ENCODE peak calls at places on chromosomes 16 and 17, in seven cellular contexts. One of them, this sample, is unnamed.
A peak's percentile ranks its signal among the peaks of the same experiment; 100 is the strongest.

GRCh38 chr16:13154799-13155198 is 253.4 kb downstream of the SHISA9 start:
- DNase-seq in IMR-90: no peak
- DNase-seq in Peyer's patch: no peak
- DNase-seq in DND-41: no peak
- DNase-seq in GM23338: no peak
- DNase-seq in astrocyte: no peak
- DNase-seq in psoas muscle: no peak
- DNase-seq in this sample: no peak

GRCh38 chr17:8375738-8376259 is 705 bp downstream of the KRABD2 start:
- DNase-seq in IMR-90: peak; percentile 29
- DNase-seq in Peyer's patch: no peak
- DNase-seq in DND-41: no peak
- DNase-seq in GM23338: peak; percentile 60
- DNase-seq in astrocyte: no peak
- DNase-seq in psoas muscle: no peak
- DNase-seq in this sample: no peak

GRCh38 chr16:85573696-85574641 is 39.2 kb upstream of the GSE1 start:
- DNase-seq in IMR-90: peak; percentile 78
- DNase-seq in Peyer's patch: peak; percentile 61
- DNase-seq in DND-41: no peak
- DNase-seq in GM23338: no peak
- DNase-seq in astrocyte: peak; percentile 70
- DNase-seq in psoas muscle: peak; percentile 68
- DNase-seq in this sample: no peak

GRCh38 chr17:80034977-80035686 is 540 bp downstream of the TBC1D16 start:
- DNase-seq in IMR-90: peak; percentile 43
- DNase-seq in Peyer's patch: peak; percentile 73
- DNase-seq in DND-41: peak; percentile 47
- DNase-seq in GM23338: peak; percentile 70
- DNase-seq in astrocyte: peak; percentile 29
- DNase-seq in psoas muscle: no peak
- DNase-seq in this sample: peak; percentile 46

GRCh38 chr16:59030923-59031485 is 296.9 kb upstream of the GOT2 start:
- DNase-seq in IMR-90: no peak
- DNase-seq in Peyer's patch: no peak
- DNase-seq in DND-41: no peak
- DNase-seq in GM23338: no peak
- DNase-seq in astrocyte: no peak
- DNase-seq in psoas muscle: no peak
- DNase-seq in this sample: no peak

GRCh38 chr17:58516644-58517377 is 2.4 kb upstream of the MTMR4 start:
- DNase-seq in IMR-90: no peak
- DNase-seq in Peyer's patch: peak; percentile 85
- DNase-seq in DND-41: no peak
- DNase-seq in GM23338: no peak
- DNase-seq in astrocyte: no peak
- DNase-seq in psoas muscle: no peak
- DNase-seq in this sample: no peak

GRCh38 chr16:30996324-30996999 is 11.5 kb downstream of the HSD3B7 start:
- DNase-seq in IMR-90: no peak
- DNase-seq in Peyer's patch: peak; percentile 59
- DNase-seq in DND-41: no peak
- DNase-seq in GM23338: peak; percentile 32
- DNase-seq in astrocyte: no peak
- DNase-seq in psoas muscle: no peak
- DNase-seq in this sample: peak; percentile 55

GRCh38 chr17:8696456-8696855 is 48.2 kb downstream of the CCDC42 start:
- DNase-seq in IMR-90: peak; percentile 36
- DNase-seq in Peyer's patch: no peak
- DNase-seq in DND-41: no peak
- DNase-seq in GM23338: peak; percentile 70
- DNase-seq in astrocyte: peak; percentile 55
- DNase-seq in psoas muscle: no peak
- DNase-seq in this sample: no peak

GRCh38 chr17:59840329-59840907 is 52.3 kb downstream of the TUBD1 start:
- DNase-seq in IMR-90: no peak
- DNase-seq in Peyer's patch: peak; percentile 46
- DNase-seq in DND-41: no peak
- DNase-seq in GM23338: peak; percentile 93
- DNase-seq in astrocyte: no peak
- DNase-seq in psoas muscle: no peak
- DNase-seq in this sample: no peak

GRCh38 chr16:72905581-72905980 is 142.3 kb downstream of the ZFHX3 start:
- DNase-seq in IMR-90: peak; percentile 79
- DNase-seq in Peyer's patch: no peak
- DNase-seq in DND-41: no peak
- DNase-seq in GM23338: no peak
- DNase-seq in astrocyte: peak; percentile 70
- DNase-seq in psoas muscle: no peak
- DNase-seq in this sample: no peak

GRCh38 chr17:69084911-69085310 is 24.2 kb upstream of the ABCA9 start:
- DNase-seq in IMR-90: no peak
- DNase-seq in Peyer's patch: no peak
- DNase-seq in DND-41: no peak
- DNase-seq in GM23338: peak; percentile 91
- DNase-seq in astrocyte: no peak
- DNase-seq in psoas muscle: no peak
- DNase-seq in this sample: peak; percentile 9

GRCh38 chr16:19382887-19383816 is 34.5 kb upstream of the TMC5 start:
- DNase-seq in IMR-90: no peak
- DNase-seq in Peyer's patch: no peak
- DNase-seq in DND-41: no peak
- DNase-seq in GM23338: no peak
- DNase-seq in astrocyte: no peak
- DNase-seq in psoas muscle: no peak
- DNase-seq in this sample: peak; percentile 50

GRCh38 chr17:17849147-17849820 is 12.5 kb upstream of the SREBF1 start:
- DNase-seq in IMR-90: no peak
- DNase-seq in Peyer's patch: peak; percentile 87
- DNase-seq in DND-41: peak; percentile 92
- DNase-seq in GM23338: no peak
- DNase-seq in astrocyte: peak; percentile 40
- DNase-seq in psoas muscle: peak; percentile 79
- DNase-seq in this sample: peak; percentile 88

GRCh38 chr17:40176409-40177110 is 710 bp upstream of the RAPGEFL1 start:
- DNase-seq in IMR-90: no peak
- DNase-seq in Peyer's patch: peak; percentile 88
- DNase-seq in DND-41: no peak
- DNase-seq in GM23338: no peak
- DNase-seq in astrocyte: no peak
- DNase-seq in psoas muscle: no peak
- DNase-seq in this sample: peak; percentile 91

GRCh38 chr17:43608313-43608712 is 53.4 kb downstream of the MEOX1 start:
- DNase-seq in IMR-90: peak; percentile 70
- DNase-seq in Peyer's patch: no peak
- DNase-seq in DND-41: no peak
- DNase-seq in GM23338: no peak
- DNase-seq in astrocyte: peak; percentile 38
- DNase-seq in psoas muscle: no peak
- DNase-seq in this sample: no peak

GRCh38 chr17:4488989-4489595 is 9.6 kb upstream of the SPNS2 start:
- DNase-seq in IMR-90: no peak
- DNase-seq in Peyer's patch: no peak
- DNase-seq in DND-41: no peak
- DNase-seq in GM23338: no peak
- DNase-seq in astrocyte: no peak
- DNase-seq in psoas muscle: no peak
- DNase-seq in this sample: no peak

GRCh38 chr16:48503779-48504178 is 106.2 kb downstream of the N4BP1 start:
- DNase-seq in IMR-90: peak; percentile 89
- DNase-seq in Peyer's patch: peak; percentile 62
- DNase-seq in DND-41: no peak
- DNase-seq in GM23338: no peak
- DNase-seq in astrocyte: peak; percentile 57
- DNase-seq in psoas muscle: peak; percentile 67
- DNase-seq in this sample: peak; percentile 41

GRCh38 chr16:50705436-50706110 is 12.2 kb downstream of the NOD2 start:
- DNase-seq in IMR-90: no peak
- DNase-seq in Peyer's patch: no peak
- DNase-seq in DND-41: no peak
- DNase-seq in GM23338: no peak
- DNase-seq in astrocyte: no peak
- DNase-seq in psoas muscle: no peak
- DNase-seq in this sample: no peak

GRCh38 chr17:51000835-51001638 is 119.6 kb downstream of the SPAG9 start:
- DNase-seq in IMR-90: peak; percentile 78
- DNase-seq in Peyer's patch: no peak
- DNase-seq in DND-41: peak; percentile 21
- DNase-seq in GM23338: peak; percentile 84
- DNase-seq in astrocyte: peak; percentile 57
- DNase-seq in psoas muscle: no peak
- DNase-seq in this sample: no peak

DNA sequence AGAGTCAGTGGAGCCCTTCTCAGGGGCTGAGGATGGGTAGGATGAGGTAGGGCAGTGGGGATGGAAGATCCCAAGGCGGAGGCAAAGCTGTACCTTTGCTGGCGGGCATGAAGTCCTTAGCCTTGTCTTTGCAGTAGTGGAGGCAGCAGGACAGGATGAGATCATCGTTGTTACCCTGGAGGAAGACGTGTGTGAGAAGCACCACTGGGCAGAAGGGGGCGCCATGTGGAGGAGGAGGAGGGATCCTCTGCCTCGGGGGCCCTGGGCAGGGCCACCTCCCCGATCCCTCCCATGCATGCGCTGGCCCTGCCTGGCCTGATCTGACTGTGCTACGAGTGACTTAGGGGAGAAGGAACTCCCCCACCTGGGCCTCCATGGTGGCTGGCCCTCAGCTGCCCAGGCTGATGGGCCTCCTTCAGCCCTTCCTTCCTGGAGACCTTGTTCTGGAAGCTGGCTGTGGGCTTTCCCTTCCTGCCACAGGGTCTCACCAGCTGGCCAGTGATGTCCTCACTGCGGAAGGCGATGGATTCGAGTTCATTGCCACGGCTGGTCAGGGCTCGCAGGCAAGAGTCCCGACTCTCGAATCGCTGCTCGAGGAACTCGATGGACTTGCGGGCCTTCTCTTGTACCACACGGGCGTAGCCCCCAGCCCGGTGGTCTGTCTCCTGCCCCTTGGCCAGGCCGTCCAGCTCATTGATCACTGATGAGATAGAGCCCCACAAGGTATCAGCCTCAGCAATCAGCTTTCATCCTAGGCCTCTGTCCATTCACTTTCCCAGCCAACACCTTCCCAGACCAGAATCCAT is 10.3 kb downstream of the HIC1 start:
- DNase-seq in IMR-90: peak; percentile 68
- DNase-seq in Peyer's patch: no peak
- DNase-seq in DND-41: peak; percentile 66
- DNase-seq in GM23338: peak; percentile 89
- DNase-seq in astrocyte: peak; percentile 69
- DNase-seq in psoas muscle: peak; percentile 83
- DNase-seq in this sample: peak; percentile 71
- TF ChIP-seq CTCF in IMR-90: peak; percentile 60
- TF ChIP-seq CTCF in Peyer's patch: no peak
- TF ChIP-seq CTCF in DND-41: peak; percentile 72
- TF ChIP-seq CTCF in GM23338: peak; percentile 91
- TF ChIP-seq CTCF in astrocyte: peak; percentile 44
- TF ChIP-seq CTCF in psoas muscle: no peak
- TF ChIP-seq CTCF in this sample: no peak

DNA sequence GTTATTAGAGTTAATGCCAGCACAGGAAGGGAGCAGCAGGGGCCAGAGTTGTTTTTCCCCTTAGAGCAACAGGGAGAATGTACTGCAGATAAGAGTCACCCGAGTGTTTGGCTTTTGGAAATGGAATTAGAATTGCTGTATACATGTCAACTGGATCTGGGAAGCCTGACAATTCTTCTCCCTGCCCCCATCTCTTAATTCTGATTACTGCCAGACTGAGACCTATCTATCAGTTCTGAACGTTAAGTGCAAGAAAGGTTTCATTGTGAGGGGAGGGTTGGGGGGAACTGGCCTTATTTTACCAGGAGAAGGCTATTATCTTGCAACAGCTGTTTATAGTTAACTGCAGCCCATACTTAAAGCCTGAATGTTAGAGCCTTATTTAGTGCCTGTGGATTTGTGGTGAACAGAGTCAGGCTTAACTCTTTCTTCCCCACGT is 424.5 kb upstream of the CDH11 start:
- DNase-seq in IMR-90: peak; percentile 55
- DNase-seq in Peyer's patch: no peak
- DNase-seq in DND-41: no peak
- DNase-seq in GM23338: no peak
- DNase-seq in astrocyte: peak; percentile 79
- DNase-seq in psoas muscle: no peak
- DNase-seq in this sample: no peak
- H3K4me3 ChIP-seq in IMR-90: no peak overlapping the region
- H3K4me3 ChIP-seq in Peyer's patch: no peak overlapping the region
- H3K4me3 ChIP-seq in DND-41: no peak overlapping the region
- H3K4me3 ChIP-seq in GM23338: no peak overlapping the region
- H3K4me3 ChIP-seq in astrocyte: no peak overlapping the region
- H3K4me3 ChIP-seq in psoas muscle: no peak overlapping the region
- H3K4me3 ChIP-seq in this sample: no peak overlapping the region

GRCh38 chr16:70482624-70483023 is 28.2 kb downstream of the FCSK start:
- DNase-seq in IMR-90: peak; percentile 13
- DNase-seq in Peyer's patch: no peak
- DNase-seq in DND-41: no peak
- DNase-seq in GM23338: no peak
- DNase-seq in astrocyte: no peak
- DNase-seq in psoas muscle: no peak
- DNase-seq in this sample: no peak

GRCh38 chr16:70481929-70482536 is 27.6 kb downstream of the FCSK start:
- DNase-seq in IMR-90: peak; percentile 57
- DNase-seq in Peyer's patch: no peak
- DNase-seq in DND-41: no peak
- DNase-seq in GM23338: no peak
- DNase-seq in astrocyte: peak; percentile 42
- DNase-seq in psoas muscle: no peak
- DNase-seq in this sample: no peak

GRCh38 chr16:70480127-70481105 is 26.0 kb downstream of the FCSK start:
- DNase-seq in IMR-90: no peak
- DNase-seq in Peyer's patch: no peak
- DNase-seq in DND-41: no peak
- DNase-seq in GM23338: no peak
- DNase-seq in astrocyte: no peak
- DNase-seq in psoas muscle: no peak
- DNase-seq in this sample: peak; percentile 55

GRCh38 chr16:70484867-70485266 is 30.5 kb downstream of the FCSK start:
- DNase-seq in IMR-90: no peak
- DNase-seq in Peyer's patch: no peak
- DNase-seq in DND-41: no peak
- DNase-seq in GM23338: no peak
- DNase-seq in astrocyte: no peak
- DNase-seq in psoas muscle: no peak
- DNase-seq in this sample: no peak

DNA sequence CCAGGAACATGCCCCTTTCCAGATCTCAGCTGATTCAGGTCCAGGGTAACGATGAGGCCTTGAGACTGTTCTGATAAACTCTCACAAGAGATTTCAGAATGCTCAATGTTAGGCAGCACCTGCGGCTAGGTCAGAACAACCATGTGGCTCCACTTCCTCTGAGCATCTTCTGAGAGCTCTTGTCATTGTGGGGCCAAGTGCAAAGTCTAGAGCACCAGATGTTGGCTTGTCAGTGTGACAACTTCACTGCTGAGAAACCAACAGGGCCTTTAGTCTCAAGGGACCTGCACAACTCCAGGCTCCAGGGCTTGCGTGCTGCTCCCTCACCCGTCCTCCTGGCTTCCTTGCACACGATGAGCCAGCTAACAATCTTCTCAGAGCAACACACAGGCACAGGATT is 29.0 kb downstream of the FCSK start:
- DNase-seq in IMR-90: no peak
- DNase-seq in Peyer's patch: no peak
- DNase-seq in DND-41: peak; percentile 16
- DNase-seq in GM23338: no peak
- DNase-seq in astrocyte: no peak
- DNase-seq in psoas muscle: no peak
- DNase-seq in this sample: no peak
- H3K36me3 ChIP-seq in IMR-90: peaks cover 54% of the 10 kb centered on the region
- H3K36me3 ChIP-seq in Peyer's patch: no peaks in the 10 kb centered on the region
- H3K36me3 ChIP-seq in DND-41: peaks cover 61% of the 10 kb centered on the region
- H3K36me3 ChIP-seq in GM23338: no peaks in the 10 kb centered on the region
- H3K36me3 ChIP-seq in astrocyte: peaks cover 5% of the 10 kb centered on the region
- H3K36me3 ChIP-seq in psoas muscle: peaks cover 93% of the 10 kb centered on the region
- H3K36me3 ChIP-seq in this sample: no peaks in the 10 kb centered on the region

GRCh38 chr17:49290690-49291326 is 60.2 kb upstream of the PHOSPHO1 start:
- DNase-seq in IMR-90: peak; percentile 42
- DNase-seq in Peyer's patch: no peak
- DNase-seq in DND-41: peak; percentile 23
- DNase-seq in GM23338: peak; percentile 71
- DNase-seq in astrocyte: peak; percentile 7
- DNase-seq in psoas muscle: no peak
- DNase-seq in this sample: peak; percentile 55
- TF ChIP-seq CTCF in IMR-90: peak; percentile 72
- TF ChIP-seq CTCF in Peyer's patch: peak; percentile 11
- TF ChIP-seq CTCF in DND-41: peak; percentile 75
- TF ChIP-seq CTCF in GM23338: peak; percentile 66
- TF ChIP-seq CTCF in astrocyte: peak; percentile 73
- TF ChIP-seq CTCF in psoas muscle: peak; percentile 67
- TF ChIP-seq CTCF in this sample: peak; percentile 41